ENCODE peak calls at places on chromosomes 6 and 20, in six cellular contexts. C is NCI-H345; B is stimulated activated CD8-positive, alpha-beta memory T cell treated with anti-CD3 and anti-CD28 coated beads, Interleukin-4, amount 100 ng/mL, for 1 hour; X is fibroblast of the aortic adventitia; L is stromal cell of bone marrow; M is psoas muscle. K is an unnamed sample.

GRCh38 chr20:38181207-38181693 is 16.2 kb upstream of the TGM2 start:
- DNase-seq in L (no peak), M (no peak), B (no peak), C (peak; percentile 44), X (no peak), K (peak; percentile 60)

GRCh38 chr6:89840538-89840937 is 10.9 kb downstream of the CASP8AP2 start:
- DNase-seq in M (no peak), C (no peak), X (peak; percentile 35), B (no peak), L (no peak), K (no peak)

GRCh38 chr6:151067684-151068596 is 171.8 kb upstream of the AKAP12 start:
- DNase-seq in B (no peak), C (peak; percentile 78), L (peak; percentile 94), X (peak; percentile 94), M (peak; percentile 55), K (no peak)

GRCh38 chr6:34696189-34696738 is 303 bp downstream of the ILRUN start:
- DNase-seq in C (no peak), X (peak; percentile 35), M (peak; percentile 67), B (no peak), L (no peak), K (no peak)

GRCh38 chr6:169165561-169166300 is 87.9 kb downstream of the THBS2 start:
- DNase-seq in L (no peak), M (no peak), X (peak; percentile 71), C (no peak), B (no peak), K (no peak)

GRCh38 chr6:18680842-18681241 is 293.7 kb downstream of the RNF144B start:
- DNase-seq in L (no peak), B (no peak), M (no peak), C (no peak), X (no peak), K (no peak)

GRCh38 chr20:63025534-63026331 is 19.0 kb upstream of the BHLHE23 start:
- DNase-seq in M (no peak), B (no peak), X (peak; percentile 25), C (no peak), L (peak; percentile 16), K (no peak)

GRCh38 chr6:43199912-43200311 is 17.9 kb downstream of the CUL9 start:
- DNase-seq in B (no peak), M (no peak), L (no peak), C (no peak), X (no peak), K (no peak)

GRCh38 chr6:136408205-136408604 is 118.6 kb upstream of the BCLAF1 start:
- DNase-seq in M (no peak), B (no peak), X (peak; percentile 40), L (peak; percentile 51), C (no peak), K (no peak)

GRCh38 chr20:25584905-25585704 is at the start of gene NINL:
- DNase-seq in M (peak; percentile 65), C (peak; percentile 83), B (no peak), L (no peak), X (peak; percentile 45), K (peak; percentile 51)

GRCh38 chr6:166201878-166202277 is 34.2 kb upstream of the TBXT start:
- DNase-seq in M (no peak), X (no peak), L (no peak), B (no peak), C (no peak), K (no peak)

GRCh38 chr20:53750827-53751393 is 157.3 kb upstream of the ZNF217 start:
- DNase-seq in B (no peak), L (no peak), C (no peak), X (peak; percentile 72), M (no peak), K (no peak)

GRCh38 chr20:15656124-15656523 is 917.1 kb downstream of the KIF16B start:
- DNase-seq in M (no peak), L (no peak), X (no peak), C (no peak), B (no peak), K (no peak)

GRCh38 chr6:95795927-95796326 is 218.6 kb downstream of the MANEA start:
- DNase-seq in B (no peak), L (no peak), X (no peak), C (no peak), M (no peak), K (no peak)

GRCh38 chr6:155854787-155855186 is 399.1 kb upstream of the NOX3 start:
- DNase-seq in M (no peak), L (no peak), X (no peak), C (no peak), B (no peak), K (no peak)

GRCh38 chr6:140773276-140773675 is 1359.4 kb upstream of the GJE1 start:
- DNase-seq in M (no peak), L (no peak), C (no peak), X (peak; percentile 10), B (no peak), K (no peak)

GRCh38 chr6:107962723-107963122 is 4.7 kb upstream of the SEC63 start:
- DNase-seq in M (no peak), L (no peak), B (no peak), X (no peak), C (no peak), K (no peak)

GRCh38 chr6:9439931-9440330 is 974.9 kb downstream of the TFAP2A start:
- DNase-seq in M (no peak), C (no peak), X (no peak), L (no peak), B (no peak), K (no peak)

GRCh38 chr20:6212903-6213302 is 90.1 kb upstream of the FERMT1 start:
- DNase-seq in X (no peak), C (no peak), L (no peak), M (no peak), B (no peak), K (no peak)

GRCh38 chr6:61168878-61169277 is 1117.1 kb downstream of the KHDRBS2 start:
- DNase-seq in X (no peak), L (no peak), M (no peak), C (no peak), B (no peak), K (no peak)

GRCh38 chr20:36856691-36857635 is 19.0 kb upstream of the TLDC2 start:
- DNase-seq in B (no peak), X (peak; percentile 63), L (no peak), M (no peak), C (no peak), K (peak; percentile 38)

GRCh38 chr6:45576648-45577624 is 199.2 kb upstream of the SUPT3H start:
- DNase-seq in C (no peak), M (no peak), L (no peak), B (no peak), X (no peak), K (peak; percentile 83)

GRCh38 chr20:63969851-63970713 is at the start of gene ZNF512B:
- DNase-seq in M (peak; percentile 72), L (no peak), C (peak; percentile 83), X (peak; percentile 55), B (no peak), K (peak; percentile 39)

K was measured in NCI-H2029.